ENCODE peak calls at places on chromosomes 5 and 9, in four cellular contexts. W, I, T and O are unnamed samples.

GRCh38 chr5:21685536-21685935 is 1167.6 kb downstream of the CDH12 start:
- DNase-seq in I (no peak), T (peak; percentile 28), W (no peak), O (no peak)

GRCh38 chr9:14168381-14168780 is 145.6 kb downstream of the NFIB start:
- DNase-seq in T (no peak), I (no peak), W (no peak), O (no peak)

GRCh38 chr5:150573867-150574817 is 66.2 kb downstream of the NDST1 start:
- DNase-seq in T (no peak), W (no peak), I (no peak), O (no peak)

GRCh38 chr9:38038307-38039089 is 30.5 kb downstream of the SHB start:
- DNase-seq in W (no peak), T (no peak), I (no peak), O (peak; percentile 57)

GRCh38 chr5:111348659-111349058 is 124.5 kb downstream of the CAMK4 start:
- DNase-seq in I (no peak), T (peak; percentile 22), W (no peak), O (no peak)

GRCh38 chr9:87543251-87543650 is 45.6 kb downstream of the DAPK1 start:
- DNase-seq in I (no peak), W (no peak), T (no peak), O (no peak)

GRCh38 chr5:121968910-121969607 is 7.3 kb downstream of the SRFBP1 start:
- DNase-seq in I (no peak), W (no peak), T (peak; percentile 100), O (peak; percentile 100)

GRCh38 chr9:16262467-16263261 is 607.8 kb downstream of the BNC2 start:
- DNase-seq in T (peak; percentile 66), I (no peak), W (no peak), O (peak; percentile 65)

GRCh38 chr9:96514108-96514824 is 64.3 kb downstream of the HABP4 start:
- DNase-seq in T (peak; percentile 73), I (no peak), W (no peak), O (peak; percentile 78)

GRCh38 chr9:75239176-75239575 is 150.9 kb downstream of the OSTF1 start:
- DNase-seq in W (no peak), T (peak; percentile 29), I (no peak), O (peak; percentile 3)

DNA sequence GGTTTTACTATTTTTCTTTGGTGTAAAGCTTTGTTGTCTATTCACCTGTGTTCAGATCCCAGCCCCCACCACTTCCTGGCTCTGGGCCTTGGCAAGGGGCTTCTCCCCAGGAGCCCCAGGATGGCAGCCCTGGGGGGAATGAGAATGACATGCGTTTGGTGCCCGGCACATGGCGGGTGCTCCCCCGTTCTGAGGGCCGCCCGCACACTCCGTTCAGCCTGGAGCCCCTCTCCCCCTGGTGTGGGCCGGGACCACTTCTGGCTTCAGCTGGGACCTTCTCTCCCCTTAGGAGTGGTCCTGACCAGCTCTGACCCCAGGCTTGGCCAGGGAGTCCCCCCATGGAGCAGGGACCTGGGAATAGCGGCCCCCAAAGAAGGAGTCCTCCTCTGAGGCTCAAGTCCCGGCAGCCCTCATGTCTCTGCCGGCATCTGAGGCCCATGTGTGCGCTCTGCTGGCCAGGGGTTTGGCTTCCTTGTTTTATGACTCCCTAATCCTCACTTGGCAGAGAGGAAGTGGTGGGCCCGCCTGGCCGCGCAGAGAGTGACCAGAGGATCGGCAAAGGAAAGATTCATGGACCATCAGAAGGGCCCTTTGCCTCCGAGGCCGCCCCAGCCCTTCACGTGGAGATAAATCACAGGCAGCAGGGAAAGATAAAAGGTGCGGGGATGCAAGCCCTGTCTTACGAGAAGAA is 57.0 kb upstream of the LMX1B start:
- DNase-seq in I (no peak), T (no peak), W (no peak), O (no peak)
- H4K91ac ChIP-seq in I (no peak overlapping the region), T (no peak overlapping the region), W (no peak overlapping the region), O (no peak overlapping the region)

DNA sequence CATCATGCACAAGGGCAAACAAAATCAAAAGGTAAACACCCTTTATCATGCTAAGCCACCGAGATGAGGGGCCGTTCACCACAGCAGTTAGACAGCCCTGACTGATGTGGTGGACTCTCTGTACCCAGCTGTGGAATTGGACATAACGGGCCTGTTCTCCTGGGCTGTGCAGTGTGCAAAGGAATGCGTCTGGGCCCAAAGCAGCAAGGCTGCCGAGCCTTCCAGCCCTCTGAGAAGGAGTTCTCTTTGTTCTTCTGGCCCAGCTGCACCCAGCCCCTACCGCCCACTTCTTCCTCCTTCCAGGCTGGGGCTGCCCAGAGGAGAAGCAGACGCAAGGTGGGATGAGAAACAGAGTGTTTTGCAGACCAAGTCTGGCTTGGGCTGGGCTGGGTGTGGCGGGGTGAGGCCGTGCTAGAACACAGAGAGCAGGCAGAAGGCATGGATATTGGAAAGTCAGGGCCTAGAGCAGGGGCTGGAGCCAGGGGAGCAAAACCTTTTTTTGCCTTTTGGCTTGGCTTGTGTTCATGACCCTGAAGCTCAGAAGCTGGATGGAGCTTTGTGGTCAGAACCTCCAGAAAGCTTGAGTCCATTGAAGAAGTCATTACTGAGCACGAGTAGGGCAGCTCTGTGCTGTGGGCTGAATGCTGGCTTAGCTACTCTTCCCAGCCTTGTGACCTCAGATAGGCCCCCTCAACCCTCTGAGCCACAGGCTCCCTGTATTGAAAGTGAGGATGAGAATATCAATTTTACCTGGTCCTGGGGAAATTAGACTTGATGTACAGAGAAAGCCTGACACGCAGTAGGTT is 49.8 kb upstream of the SH3PXD2B start:
- DNase-seq in T (no peak), W (peak; percentile 34), I (peak; percentile 17), O (no peak)
- H3K18ac ChIP-seq in T (no peak overlapping the region), W (no peak overlapping the region), I (no peak overlapping the region), O (no peak overlapping the region)

DNA sequence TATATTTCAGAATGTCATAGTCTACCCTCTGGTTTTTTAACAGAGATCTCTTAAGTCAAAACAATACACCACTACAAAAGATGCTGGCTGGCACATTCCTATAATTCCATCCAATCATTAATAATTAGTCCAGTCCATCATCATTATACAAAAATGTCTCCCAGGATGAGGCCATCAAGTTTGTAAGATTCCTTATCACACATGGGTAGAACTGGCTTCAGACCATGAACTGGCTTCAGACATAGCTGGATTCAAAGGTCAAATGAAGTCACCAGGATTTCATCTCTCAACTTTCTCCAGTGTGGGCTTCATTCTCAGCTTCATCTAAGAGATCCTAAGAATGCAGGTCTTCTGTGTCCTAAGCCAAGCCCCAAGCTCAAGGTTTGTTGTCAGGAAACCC is 147.1 kb downstream of the ENC1 start:
- DNase-seq in W (no peak), T (no peak), I (no peak), O (no peak)
- H4K91ac ChIP-seq in W (no peak overlapping the region), T (no peak overlapping the region), I (no peak overlapping the region), O (no peak overlapping the region)

GRCh38 chr9:6640268-6641072 is 5.1 kb downstream of the GLDC start:
- DNase-seq in T (no peak), W (no peak), I (no peak), O (no peak)
- H3K18ac ChIP-seq in T (no peak overlapping the region), W (no peak overlapping the region), I (no peak overlapping the region), O (no peak overlapping the region)

DNA sequence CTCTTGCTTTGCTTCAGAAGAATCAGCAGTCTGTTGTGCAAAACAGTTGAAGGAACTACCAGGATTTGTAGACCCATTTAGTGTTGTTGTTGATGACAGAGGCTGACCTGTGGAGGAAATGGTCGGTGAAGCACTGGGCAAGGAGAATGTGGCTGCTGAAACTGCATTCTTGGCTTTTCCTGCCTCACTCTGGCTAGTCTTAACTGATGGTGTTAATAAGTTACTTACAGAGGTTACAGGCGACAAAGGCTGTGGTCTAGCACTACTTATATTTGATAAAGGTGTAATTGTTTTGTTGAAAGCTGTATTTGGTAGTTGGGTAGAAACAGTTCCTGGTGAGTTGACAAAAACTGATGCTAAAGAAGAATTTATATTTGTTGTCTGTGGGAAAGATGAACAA is 31.5 kb downstream of the MLANA start:
- DNase-seq in W (no peak), T (no peak), I (no peak), O (no peak)
- H4K91ac ChIP-seq in W (no peak overlapping the region), T (no peak overlapping the region), I (no peak overlapping the region), O (no peak overlapping the region)

DNA sequence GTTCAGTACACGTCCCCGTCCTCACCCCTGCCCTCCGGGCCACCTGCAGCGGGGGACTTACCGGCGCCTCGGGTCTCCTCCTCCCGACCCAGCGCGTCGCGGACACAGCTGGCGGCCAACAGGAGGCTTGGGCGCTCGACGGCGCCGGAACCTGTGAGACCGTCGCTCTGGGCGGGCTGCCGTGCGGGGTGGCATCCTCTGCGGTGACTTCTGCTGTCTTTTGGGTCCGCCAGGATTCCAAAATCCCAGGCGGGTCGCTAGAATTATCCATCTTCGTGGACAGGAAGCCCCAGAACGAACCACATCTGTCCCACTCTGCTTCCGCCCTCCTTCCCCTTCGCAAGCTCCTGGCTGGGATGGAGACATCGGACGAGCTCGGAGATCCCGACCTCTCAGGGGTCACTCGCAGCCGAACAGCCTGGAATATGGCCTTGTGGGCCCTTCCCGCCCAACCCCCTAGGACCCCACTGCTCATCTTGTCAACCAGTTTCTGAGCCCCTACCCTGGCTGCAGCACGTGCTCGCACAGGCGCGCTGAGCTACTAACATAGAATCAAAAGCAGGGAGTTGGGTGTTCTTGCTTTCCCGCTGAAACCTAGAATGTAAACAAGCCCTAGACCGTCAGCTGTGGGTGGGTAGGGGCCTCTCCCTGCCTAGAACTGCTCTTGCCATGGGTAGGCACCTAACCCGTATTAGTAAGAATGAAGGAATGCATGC is 947 bp upstream of the MARCHF3 start:
- DNase-seq in I (peak; percentile 47), T (no peak), W (no peak), O (no peak)
- H3K18ac ChIP-seq in I (peak overlapping the region; percentile 3), T (no peak overlapping the region), W (peak overlapping the region; percentile 80), O (no peak overlapping the region)

GRCh38 chr9:131469951-131470350 is 32.8 kb upstream of the POMT1 start:
- DNase-seq in W (no peak), I (peak; percentile 18), T (no peak), O (no peak)

GRCh38 chr9:131469369-131469768 is 33.3 kb upstream of the POMT1 start:
- DNase-seq in T (no peak), W (no peak), I (no peak), O (no peak)

GRCh38 chr9:131468031-131468430 is 34.7 kb upstream of the POMT1 start:
- DNase-seq in T (no peak), I (no peak), W (no peak), O (no peak)

GRCh38 chr9:131473198-131473885 is 29.4 kb upstream of the POMT1 start:
- DNase-seq in I (no peak), W (no peak), T (no peak), O (no peak)

GRCh38 chr9:131470581-131470991 is 32.1 kb upstream of the POMT1 start:
- DNase-seq in I (no peak), W (no peak), T (no peak), O (no peak)
- H4K91ac ChIP-seq in I (no peak overlapping the region), W (no peak overlapping the region), T (no peak overlapping the region), O (no peak overlapping the region)

GRCh38 chr9:281753-282645 is 67.3 kb downstream of the DOCK8 start:
- DNase-seq in W (no peak), I (no peak), T (no peak), O (no peak)
- H3K18ac ChIP-seq in W (no peak overlapping the region), I (no peak overlapping the region), T (no peak overlapping the region), O (no peak overlapping the region)